ENCODE peak calls at places on chromosomes 7 and 10, in eight cellular contexts. N is mesothelial cell of epicardium, V is colonic mucosa, J is uterus, L is WTC11, P is WERI-Rb-1, C is cardiac fibroblast, B is progenitor cell of endocrine pancreas. Q is an unnamed sample.

GRCh38 chr7:25032774-25033743 is 53.1 kb upstream of the OSBPL3 start:
- DNase-seq in C (no peak), L (no peak), B (no peak), P (no peak), N (no peak), J (no peak), V (no peak), Q (no peak)

GRCh38 chr10:22599636-22600228 is 114.6 kb downstream of the PIP4K2A start:
- DNase-seq in C (no peak), P (no peak), B (no peak), J (no peak), V (no peak), N (no peak), L (no peak), Q (no peak)

GRCh38 chr7:117012284-117013174 is 59.2 kb downstream of the ST7 start:
- DNase-seq in B (no peak), V (no peak), P (no peak), J (no peak), N (no peak), L (no peak), C (peak; percentile 78), Q (no peak)

GRCh38 chr10:17349009-17349349 is 105.4 kb downstream of the ST8SIA6 start:
- DNase-seq in V (no peak), N (no peak), L (no peak), C (no peak), J (no peak), B (no peak), P (no peak), Q (no peak)

GRCh38 chr7:142896151-142896550 is 10.6 kb upstream of the TRPV6 start:
- DNase-seq in V (no peak), L (no peak), N (no peak), J (no peak), B (no peak), P (no peak), C (no peak), Q (no peak)

GRCh38 chr10:70197235-70197952 is 27.1 kb upstream of the SAR1A start:
- DNase-seq in N (no peak), J (no peak), P (no peak), V (no peak), B (no peak), L (no peak), C (no peak), Q (no peak)

GRCh38 chr7:94417921-94418320 is 23.2 kb downstream of the COL1A2 start:
- DNase-seq in V (no peak), B (no peak), J (no peak), C (peak; percentile 45), L (no peak), N (no peak), P (peak; percentile 59), Q (no peak)

GRCh38 chr10:78944658-78945333 is 124.0 kb upstream of the ZMIZ1 start:
- DNase-seq in C (peak; percentile 94), V (peak; percentile 45), L (no peak), P (no peak), B (no peak), N (no peak), J (peak; percentile 84), Q (no peak)

GRCh38 chr7:37489703-37490102 is 41.0 kb upstream of the ELMO1 start:
- DNase-seq in B (no peak), V (no peak), J (no peak), L (no peak), N (no peak), P (no peak), C (no peak), Q (no peak)

GRCh38 chr7:108235451-108236061 is 105.4 kb upstream of the LAMB4 start:
- DNase-seq in B (no peak), P (no peak), L (no peak), C (peak; percentile 62), N (no peak), J (no peak), V (no peak), Q (no peak)

GRCh38 chr10:75042292-75042974 is 69.0 kb upstream of the SAMD8 start:
- DNase-seq in L (no peak), J (no peak), P (no peak), N (no peak), V (no peak), B (no peak), C (peak; percentile 70), Q (no peak)

GRCh38 chr10:112984756-112985155 is 34.7 kb downstream of the TCF7L2 start:
- DNase-seq in B (no peak), J (no peak), N (no peak), P (no peak), L (no peak), C (no peak), V (no peak), Q (no peak)

GRCh38 chr10:96359616-96360015 is 814 bp upstream of the OPALIN start:
- DNase-seq in L (no peak), B (no peak), J (no peak), V (no peak), P (no peak), N (no peak), C (no peak), Q (no peak)

GRCh38 chr7:121547341-121548092 is 151.4 kb upstream of the FAM3C start:
- DNase-seq in P (no peak), V (no peak), C (peak; percentile 86), L (no peak), J (no peak), N (no peak), B (no peak), Q (no peak)

GRCh38 chr10:103679096-103679790 is 176.1 kb downstream of the SH3PXD2A start:
- DNase-seq in C (peak; percentile 64), L (no peak), V (no peak), P (no peak), B (no peak), J (no peak), N (no peak), Q (no peak)

GRCh38 chr10:86821600-86821999 is 65.2 kb downstream of the BMPR1A start:
- DNase-seq in P (no peak), C (peak; percentile 79), J (no peak), N (no peak), V (no peak), L (no peak), B (no peak), Q (no peak)

GRCh38 chr7:73985737-73986141 is 42.2 kb upstream of the ELN start:
- DNase-seq in N (no peak), C (no peak), B (no peak), J (no peak), V (no peak), P (peak; percentile 64), L (no peak), Q (no peak)
- TF ChIP-seq CTCF in N (no peak), C (no peak), B (no peak), J (no peak), V (no peak), P (peak; percentile 65), L (no peak), Q (no peak)

GRCh38 chr7:147646568-147646967 is 944.0 kb upstream of the C7orf33 start:
- DNase-seq in J (no peak), V (peak; percentile 49), B (no peak), L (no peak), P (no peak), N (no peak), C (no peak), Q (no peak)
- TF ChIP-seq CTCF in J (no peak), V (no peak), B (no peak), L (no peak), P (no peak), N (no peak), C (no peak), Q (no peak)

DNA sequence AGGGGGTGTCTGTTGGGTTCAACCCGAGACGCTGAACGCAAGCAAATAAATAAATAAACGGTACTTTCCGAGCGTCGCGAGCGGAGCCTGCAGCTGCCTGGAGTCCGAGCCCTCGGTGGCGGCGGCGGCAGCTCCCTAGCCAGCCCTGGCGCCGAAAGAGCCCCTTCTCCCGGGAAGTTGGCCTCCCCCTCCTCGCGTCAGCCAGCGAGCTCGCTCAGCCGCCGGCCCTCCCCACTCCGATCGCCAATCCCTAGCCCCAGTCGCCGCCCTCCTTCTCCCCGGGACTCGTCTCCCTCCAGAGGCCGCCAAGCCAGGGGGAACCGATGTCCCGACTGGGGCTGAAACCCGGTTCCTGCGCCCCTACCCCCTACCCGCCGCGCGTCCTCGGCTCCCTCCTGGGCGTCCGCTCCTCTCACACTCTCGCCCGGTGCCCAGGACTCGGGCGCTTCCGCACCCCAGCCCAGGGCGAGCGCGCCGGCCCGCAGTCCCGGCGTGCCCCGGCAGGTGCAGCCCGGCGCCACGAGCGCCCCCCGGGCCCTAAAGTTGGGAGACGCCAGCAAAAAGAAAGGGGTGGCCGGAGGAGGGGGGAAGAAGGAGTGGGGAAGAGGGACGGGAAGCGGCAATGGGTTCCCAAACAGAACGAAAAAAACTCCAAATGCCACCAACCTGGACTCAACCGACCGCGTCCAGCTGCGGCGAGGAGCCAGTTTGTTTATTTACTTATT is at the start of gene GFRA1:
- DNase-seq in C (no peak), V (no peak), P (peak; percentile 58), L (peak; percentile 77), J (peak; percentile 52), B (peak; percentile 40), N (peak; percentile 65), Q (no peak)
- TF ChIP-seq CTCF in C (no peak), V (no peak), P (peak; percentile 12), L (no peak), J (no peak), B (peak; percentile 51), N (peak; percentile 29), Q (no peak)

GRCh38 chr7:144454-144826 is 47.9 kb upstream of the FAM20C start:
- DNase-seq in J (peak; percentile 7), C (no peak), V (peak; percentile 16), B (no peak), L (no peak), N (no peak), P (no peak), Q (no peak)

GRCh38 chr7:143811-144453 is 48.4 kb upstream of the FAM20C start:
- DNase-seq in B (no peak), C (no peak), V (peak; percentile 16), L (no peak), N (no peak), P (no peak), J (peak; percentile 11), Q (peak; percentile 18)

GRCh38 chr7:143145-143751 is 49.1 kb upstream of the FAM20C start:
- DNase-seq in L (peak; percentile 9), N (no peak), J (peak; percentile 13), P (no peak), V (peak; percentile 15), B (no peak), C (no peak), Q (peak; percentile 12)

GRCh38 chr7:140996-141395 is 51.4 kb upstream of the FAM20C start:
- DNase-seq in C (no peak), P (no peak), J (peak; percentile 3), N (no peak), V (no peak), B (no peak), L (no peak), Q (no peak)

DNA sequence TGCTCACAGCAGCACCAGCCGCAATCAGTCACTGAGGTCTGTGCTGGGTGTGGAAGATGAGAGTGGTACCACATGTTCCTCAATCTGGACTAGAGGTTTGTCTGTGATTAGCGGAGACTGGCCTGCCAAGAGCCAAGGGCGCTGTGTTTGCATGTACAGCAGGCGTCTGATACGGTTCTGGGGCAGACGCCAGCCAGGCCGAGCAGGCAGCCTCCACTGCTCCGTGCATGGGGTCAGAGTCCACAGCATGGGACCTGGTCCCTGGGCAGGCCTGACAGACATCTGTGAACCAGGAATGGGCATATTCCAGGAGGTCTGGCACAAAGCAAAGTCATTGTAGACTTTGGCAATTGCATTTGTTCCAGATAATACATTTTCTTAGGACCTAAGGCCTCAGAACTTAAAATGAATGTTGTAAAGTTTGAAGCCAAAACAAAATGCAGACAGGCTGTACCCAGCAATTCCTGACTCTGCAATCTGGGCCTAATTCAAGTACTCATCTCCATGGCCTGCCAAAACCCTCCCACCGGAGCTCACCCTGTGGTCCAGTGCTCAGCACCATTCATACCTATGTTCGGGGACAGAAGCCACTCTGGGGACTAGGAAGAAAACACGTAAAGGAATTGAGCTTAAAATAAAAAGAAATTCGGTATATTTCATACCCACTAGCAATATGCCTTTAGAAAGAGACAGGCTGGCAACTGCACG is 50.0 kb upstream of the FAM20C start:
- DNase-seq in N (no peak), P (no peak), V (peak; percentile 72), B (no peak), J (peak; percentile 53), L (no peak), C (no peak), Q (no peak)
- TF ChIP-seq CTCF in N (no peak), P (no peak), V (no peak), B (no peak), J (no peak), L (no peak), C (no peak), Q (no peak)